ENCODE peak calls at places on chromosome 20, in six cellular contexts. C is A673, Z is left ventricle myocardium inferior, L is stomach, I is lower lobe of right lung, G is heart right ventricle. Q is an unnamed sample.

GRCh38 chr20:21396045-21396893 is 1.1 kb downstream of the NKX2-4 start:
- DNase-seq in C (no peak), Z (no peak), L (no peak), I (peak; percentile 47), G (no peak), Q (no peak)

GRCh38 chr20:31760457-31761240 is 21.6 kb downstream of the TPX2 start:
- DNase-seq in C (no peak), Z (no peak), L (no peak), I (no peak), G (no peak), Q (peak; percentile 96)

GRCh38 chr20:25860531-25861150 is 164.0 kb upstream of the ZNF337 start:
- DNase-seq in C (no peak), Z (no peak), L (no peak), I (peak; percentile 42), G (no peak), Q (no peak)

GRCh38 chr20:481167-481566 is 18.8 kb upstream of the TBC1D20 start:
- DNase-seq in C (no peak), Z (no peak), L (no peak), I (no peak), G (no peak), Q (no peak)

GRCh38 chr20:41344938-41345728 is 4.5 kb downstream of the LPIN3 start:
- DNase-seq in C (no peak), Z (no peak), L (no peak), I (no peak), G (no peak), Q (no peak)

GRCh38 chr20:14865169-14865568 is 527.8 kb upstream of the FLRT3 start:
- DNase-seq in C (no peak), Z (no peak), L (no peak), I (no peak), G (no peak), Q (no peak)

GRCh38 chr20:7974785-7975435 is 34.7 kb upstream of the HAO1 start:
- DNase-seq in C (no peak), Z (no peak), L (no peak), I (no peak), G (no peak), Q (no peak)

GRCh38 chr20:48875233-48875913 is 46.1 kb upstream of the ARFGEF2 start:
- DNase-seq in C (no peak), Z (no peak), L (no peak), I (no peak), G (no peak), Q (no peak)

GRCh38 chr20:2799688-2800589 is 488 bp downstream of the CPXM1 start:
- DNase-seq in C (peak; percentile 36), Z (no peak), L (no peak), I (no peak), G (no peak), Q (peak; percentile 12)

GRCh38 chr20:15951711-15952110 is 621.5 kb downstream of the KIF16B start:
- DNase-seq in C (no peak), Z (no peak), L (no peak), I (no peak), G (no peak), Q (no peak)

GRCh38 chr20:33231237-33231636 is 4.6 kb upstream of the BPIFA1 start:
- DNase-seq in C (no peak), Z (no peak), L (no peak), I (no peak), G (no peak), Q (no peak)

GRCh38 chr20:33232486-33233072 is 3.2 kb upstream of the BPIFA1 start:
- DNase-seq in C (no peak), Z (no peak), L (no peak), I (peak; percentile 59), G (no peak), Q (no peak)

GRCh38 chr20:33235696-33236095 is at the start of gene BPIFA1:
- DNase-seq in C (no peak), Z (no peak), L (no peak), I (no peak), G (no peak), Q (no peak)

GRCh38 chr20:33234050-33234449 is 1.7 kb upstream of the BPIFA1 start:
- DNase-seq in C (no peak), Z (no peak), L (no peak), I (no peak), G (no peak), Q (no peak)

GRCh38 chr20:33233129-33233774 is 2.5 kb upstream of the BPIFA1 start:
- DNase-seq in C (no peak), Z (no peak), L (no peak), I (no peak), G (no peak), Q (no peak)
- TF ChIP-seq CTCF in C (no peak), Z (no peak), L (no peak), I (no peak), G (no peak), Q (no peak)

GRCh38 chr20:51454250-51454865 is 88.2 kb downstream of the NFATC2 start:
- DNase-seq in C (no peak), Z (no peak), L (no peak), I (no peak), G (no peak), Q (no peak)

GRCh38 chr20:51456511-51457280 is 85.8 kb downstream of the NFATC2 start:
- DNase-seq in C (peak; percentile 60), Z (peak; percentile 95), L (peak; percentile 98), I (peak; percentile 92), G (peak; percentile 95), Q (peak; percentile 97)

GRCh38 chr20:51458751-51459439 is 83.6 kb downstream of the NFATC2 start:
- DNase-seq in C (no peak), Z (no peak), L (no peak), I (no peak), G (no peak), Q (no peak)

GRCh38 chr20:51460163-51460562 is 82.4 kb downstream of the NFATC2 start:
- DNase-seq in C (no peak), Z (no peak), L (no peak), I (no peak), G (no peak), Q (no peak)

GRCh38 chr20:51457281-51457932 is 85.1 kb downstream of the NFATC2 start:
- DNase-seq in C (peak; percentile 25), Z (peak; percentile 53), L (no peak), I (no peak), G (peak; percentile 44), Q (peak; percentile 92)
- H3K36me3 ChIP-seq in C (no peaks in the 10 kb centered on the region), Z (peaks cover 4% of the 10 kb centered on the region), L (peaks cover 20% of the 10 kb centered on the region), I (peaks cover 5% of the 10 kb centered on the region), G (no peaks in the 10 kb centered on the region), Q (no peaks in the 10 kb centered on the region)

DNA sequence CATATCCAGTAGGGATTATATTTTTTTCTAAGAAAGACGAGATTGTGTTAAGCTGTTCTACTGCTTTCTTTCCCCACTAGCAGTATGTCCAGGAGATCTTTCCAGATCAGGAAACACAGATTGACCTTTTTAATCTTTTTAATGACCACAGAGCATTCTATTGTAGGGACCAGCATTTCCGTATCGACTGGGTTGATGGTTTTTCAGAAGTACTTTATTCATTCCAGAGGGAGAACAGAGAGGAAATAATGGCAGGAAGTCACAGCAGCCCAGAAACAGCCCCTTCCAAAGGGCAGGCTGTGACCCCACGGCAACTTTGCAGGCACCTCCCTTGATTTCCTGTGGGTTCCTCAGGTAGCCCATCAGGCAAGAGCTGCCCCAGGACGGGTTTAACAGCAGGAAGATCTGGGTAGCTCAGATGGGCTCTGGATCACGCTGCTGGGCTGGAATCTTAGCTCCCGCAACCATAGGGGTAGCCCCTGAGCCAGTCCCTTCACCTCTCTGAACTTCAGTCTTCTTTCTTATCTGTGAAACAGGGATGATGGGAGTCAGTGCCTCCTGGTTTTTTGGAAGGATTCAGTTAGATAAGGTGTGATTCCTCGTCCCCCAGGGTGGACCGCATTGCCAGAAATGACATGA is 23.8 kb upstream of the CHMP4B start:
- DNase-seq in C (no peak), Z (no peak), L (no peak), I (no peak), G (no peak), Q (no peak)
- H3K4me1 ChIP-seq in C (no peaks in the 10 kb centered on the region), Z (peaks cover 39% of the 10 kb centered on the region), L (peaks cover 37% of the 10 kb centered on the region), I (peaks cover 22% of the 10 kb centered on the region), G (peaks cover 43% of the 10 kb centered on the region), Q (peaks cover 7% of the 10 kb centered on the region)

DNA sequence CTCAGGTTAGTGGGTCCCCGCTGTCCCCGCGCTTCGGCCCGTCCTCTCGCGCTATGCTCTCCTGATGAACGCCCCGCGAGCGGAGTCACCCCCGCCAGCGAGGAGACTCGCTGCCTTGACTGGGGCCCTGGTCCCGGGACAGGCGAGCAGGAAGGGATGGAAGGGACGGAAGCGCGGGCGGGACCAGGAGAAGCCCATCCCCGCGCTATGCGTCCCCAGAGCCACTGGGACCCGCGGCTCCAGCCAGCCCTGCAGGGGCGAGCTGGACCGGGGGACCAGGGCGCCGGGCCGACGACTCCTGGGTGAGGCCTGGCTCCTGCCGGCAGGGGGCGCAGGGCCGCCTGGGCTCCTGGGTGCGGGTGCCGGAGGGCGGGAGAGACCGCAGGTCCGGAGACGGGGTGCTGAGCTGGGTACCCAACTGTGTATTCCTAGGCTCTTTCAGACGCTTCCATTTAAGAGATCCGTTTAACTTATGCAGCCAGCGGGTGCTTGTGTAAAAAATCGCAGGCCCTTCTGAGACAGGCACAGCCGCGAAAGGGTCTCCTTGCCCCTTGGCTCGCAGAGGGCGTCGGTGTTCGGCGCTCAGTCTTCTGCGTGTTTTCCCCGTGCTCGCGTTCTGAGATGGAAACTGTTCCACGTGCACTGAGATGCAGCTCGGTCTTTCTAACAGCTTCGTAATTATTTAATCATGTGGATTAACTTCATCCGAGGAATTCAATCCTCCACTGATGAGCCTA is 580 bp upstream of the SYCP2 start:
- DNase-seq in C (peak; percentile 9), Z (peak; percentile 86), L (peak; percentile 85), I (peak; percentile 88), G (peak; percentile 80), Q (peak; percentile 59)
- TF ChIP-seq CTCF in C (peak; percentile 49), Z (peak; percentile 98), L (peak; percentile 67), I (peak; percentile 99), G (peak; percentile 93), Q (peak; percentile 86)

DNA sequence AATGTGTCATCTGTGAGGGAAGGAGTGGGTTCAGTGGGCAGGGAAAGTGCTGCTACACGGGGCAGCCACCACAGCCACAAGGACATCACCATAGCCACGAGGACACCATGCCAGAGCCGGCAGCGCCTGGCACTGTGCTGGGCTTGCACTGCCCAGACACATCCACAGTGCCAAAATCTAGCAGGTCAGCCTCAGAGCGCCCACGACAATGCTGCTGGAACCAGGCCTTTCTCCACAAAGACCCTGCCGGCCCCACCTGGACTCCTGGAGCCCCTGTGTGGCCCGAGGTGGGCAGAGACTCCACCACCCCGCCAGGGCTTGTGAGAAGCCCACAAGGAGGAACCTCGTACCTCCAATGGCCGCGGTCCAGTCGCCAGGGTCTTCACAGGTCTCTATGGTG is 18.6 kb upstream of the HELZ2 start:
- DNase-seq in C (no peak), Z (no peak), L (no peak), I (peak; percentile 41), G (no peak), Q (no peak)
- H3K36me3 ChIP-seq in C (peaks cover 2% of the 10 kb centered on the region), Z (peaks cover 87% of the 10 kb centered on the region), L (peaks cover 100% of the 10 kb centered on the region), I (peaks cover 83% of the 10 kb centered on the region), G (peaks cover 45% of the 10 kb centered on the region), Q (peaks cover 21% of the 10 kb centered on the region)

GRCh38 chr20:22775671-22776139 is 191.3 kb upstream of the FOXA2 start:
- DNase-seq in C (no peak), Z (no peak), L (no peak), I (no peak), G (no peak), Q (peak; percentile 29)
- H3K4me1 ChIP-seq in C (no peaks in the 10 kb centered on the region), Z (peaks cover 5% of the 10 kb centered on the region), L (no peaks in the 10 kb centered on the region), I (no peaks in the 10 kb centered on the region), G (peaks cover 9% of the 10 kb centered on the region), Q (no peaks in the 10 kb centered on the region)